ENCODE peak calls at places on chromosomes 4 and X, in six cellular contexts. One of them, this sample, is unnamed.

GRCh38 chr4:55080174-55080865 is 45.1 kb downstream of the KDR start:
- DNase-seq in anterior cingulate cortex: no peak
- DNase-seq in activated CD4-positive, alpha-beta T cell treated with anti-CD3 and anti-CD28 coated beads for 1 hour: no peak
- DNase-seq in RWPE1: no peak
- DNase-seq in GM10248: no peak
- DNase-seq in HFFc6: peak; percentile 4
- DNase-seq in this sample: no peak

GRCh38 chrX:31333181-31333831 is 261.5 kb upstream of the FTHL17 start:
- DNase-seq in anterior cingulate cortex: no peak
- DNase-seq in HFFc6: peak; percentile 60
- DNase-seq in GM10248: no peak
- DNase-seq in RWPE1: peak; percentile 36
- DNase-seq in activated CD4-positive, alpha-beta T cell treated with anti-CD3 and anti-CD28 coated beads for 1 hour: no peak
- DNase-seq in this sample: no peak

GRCh38 chr4:110163327-110164070 is 34.9 kb downstream of the ELOVL6 start:
- DNase-seq in activated CD4-positive, alpha-beta T cell treated with anti-CD3 and anti-CD28 coated beads for 1 hour: no peak
- DNase-seq in HFFc6: peak; percentile 93
- DNase-seq in anterior cingulate cortex: no peak
- DNase-seq in GM10248: no peak
- DNase-seq in RWPE1: peak; percentile 59
- DNase-seq in this sample: no peak

GRCh38 chrX:30961387-30961786 is 72.3 kb upstream of the TAB3 start:
- DNase-seq in anterior cingulate cortex: no peak
- DNase-seq in HFFc6: no peak
- DNase-seq in RWPE1: no peak
- DNase-seq in GM10248: no peak
- DNase-seq in activated CD4-positive, alpha-beta T cell treated with anti-CD3 and anti-CD28 coated beads for 1 hour: no peak
- DNase-seq in this sample: no peak

GRCh38 chrX:106670631-106671030 is 55.9 kb upstream of the RNF128 start:
- DNase-seq in GM10248: no peak
- DNase-seq in activated CD4-positive, alpha-beta T cell treated with anti-CD3 and anti-CD28 coated beads for 1 hour: no peak
- DNase-seq in HFFc6: peak; percentile 13
- DNase-seq in RWPE1: no peak
- DNase-seq in anterior cingulate cortex: no peak
- DNase-seq in this sample: no peak

GRCh38 chr4:164997324-164997723 is 19.9 kb upstream of the TRIM61 start:
- DNase-seq in RWPE1: peak; percentile 29
- DNase-seq in anterior cingulate cortex: no peak
- DNase-seq in HFFc6: no peak
- DNase-seq in GM10248: no peak
- DNase-seq in activated CD4-positive, alpha-beta T cell treated with anti-CD3 and anti-CD28 coated beads for 1 hour: no peak
- DNase-seq in this sample: no peak

GRCh38 chr4:83110222-83110945 is 4.1 kb downstream of the PLAC8 start:
- DNase-seq in activated CD4-positive, alpha-beta T cell treated with anti-CD3 and anti-CD28 coated beads for 1 hour: peak; percentile 81
- DNase-seq in HFFc6: peak; percentile 70
- DNase-seq in RWPE1: peak; percentile 60
- DNase-seq in GM10248: peak; percentile 83
- DNase-seq in anterior cingulate cortex: peak; percentile 19
- DNase-seq in this sample: peak; percentile 84

GRCh38 chrX:56783996-56784620 is 55.1 kb downstream of the NBDY start:
- DNase-seq in anterior cingulate cortex: no peak
- DNase-seq in GM10248: no peak
- DNase-seq in RWPE1: no peak
- DNase-seq in HFFc6: no peak
- DNase-seq in activated CD4-positive, alpha-beta T cell treated with anti-CD3 and anti-CD28 coated beads for 1 hour: no peak
- DNase-seq in this sample: no peak

GRCh38 chr4:101621120-101621519 is 169.4 kb upstream of the BANK1 start:
- DNase-seq in GM10248: no peak
- DNase-seq in anterior cingulate cortex: no peak
- DNase-seq in HFFc6: peak; percentile 14
- DNase-seq in activated CD4-positive, alpha-beta T cell treated with anti-CD3 and anti-CD28 coated beads for 1 hour: no peak
- DNase-seq in RWPE1: no peak
- DNase-seq in this sample: no peak

GRCh38 chr4:24611575-24611974 is 27.2 kb upstream of the DHX15 start:
- DNase-seq in RWPE1: no peak
- DNase-seq in activated CD4-positive, alpha-beta T cell treated with anti-CD3 and anti-CD28 coated beads for 1 hour: no peak
- DNase-seq in anterior cingulate cortex: no peak
- DNase-seq in GM10248: no peak
- DNase-seq in HFFc6: no peak
- DNase-seq in this sample: no peak

GRCh38 chr4:114384629-114385028 is 214.0 kb upstream of the UGT8 start:
- DNase-seq in HFFc6: peak; percentile 31
- DNase-seq in anterior cingulate cortex: no peak
- DNase-seq in GM10248: no peak
- DNase-seq in RWPE1: no peak
- DNase-seq in activated CD4-positive, alpha-beta T cell treated with anti-CD3 and anti-CD28 coated beads for 1 hour: no peak
- DNase-seq in this sample: no peak

GRCh38 chrX:46569621-46570020 is 3.9 kb upstream of the CHST7 start:
- DNase-seq in HFFc6: no peak
- DNase-seq in anterior cingulate cortex: no peak
- DNase-seq in GM10248: no peak
- DNase-seq in RWPE1: no peak
- DNase-seq in activated CD4-positive, alpha-beta T cell treated with anti-CD3 and anti-CD28 coated beads for 1 hour: no peak
- DNase-seq in this sample: no peak

GRCh38 chr4:20262221-20262620 is 10.5 kb downstream of the SLIT2 start:
- DNase-seq in activated CD4-positive, alpha-beta T cell treated with anti-CD3 and anti-CD28 coated beads for 1 hour: no peak
- DNase-seq in anterior cingulate cortex: no peak
- DNase-seq in RWPE1: no peak
- DNase-seq in HFFc6: no peak
- DNase-seq in GM10248: no peak
- DNase-seq in this sample: no peak

GRCh38 chr4:94635172-94635571 is 122.6 kb upstream of the BMPR1B start:
- DNase-seq in RWPE1: no peak
- DNase-seq in activated CD4-positive, alpha-beta T cell treated with anti-CD3 and anti-CD28 coated beads for 1 hour: no peak
- DNase-seq in anterior cingulate cortex: no peak
- DNase-seq in HFFc6: peak; percentile 53
- DNase-seq in GM10248: no peak
- DNase-seq in this sample: no peak

GRCh38 chrX:109773374-109773773 is 40.3 kb upstream of the ACSL4 start:
- DNase-seq in HFFc6: no peak
- DNase-seq in GM10248: no peak
- DNase-seq in RWPE1: no peak
- DNase-seq in anterior cingulate cortex: no peak
- DNase-seq in activated CD4-positive, alpha-beta T cell treated with anti-CD3 and anti-CD28 coated beads for 1 hour: no peak
- DNase-seq in this sample: no peak

GRCh38 chr4:150242820-150243458 is 164.7 kb downstream of the DCLK2 start:
- DNase-seq in anterior cingulate cortex: no peak
- DNase-seq in HFFc6: peak; percentile 45
- DNase-seq in GM10248: peak; percentile 53
- DNase-seq in activated CD4-positive, alpha-beta T cell treated with anti-CD3 and anti-CD28 coated beads for 1 hour: no peak
- DNase-seq in RWPE1: peak; percentile 36
- DNase-seq in this sample: no peak

GRCh38 chr4:8050555-8051206 is 107.9 kb downstream of the ABLIM2 start:
- DNase-seq in activated CD4-positive, alpha-beta T cell treated with anti-CD3 and anti-CD28 coated beads for 1 hour: no peak
- DNase-seq in RWPE1: no peak
- DNase-seq in anterior cingulate cortex: peak; percentile 58
- DNase-seq in HFFc6: no peak
- DNase-seq in GM10248: no peak
- DNase-seq in this sample: no peak

GRCh38 chrX:110293658-110294453 is 24.0 kb downstream of the AMMECR1 start:
- DNase-seq in RWPE1: no peak
- DNase-seq in HFFc6: no peak
- DNase-seq in anterior cingulate cortex: no peak
- DNase-seq in GM10248: no peak
- DNase-seq in activated CD4-positive, alpha-beta T cell treated with anti-CD3 and anti-CD28 coated beads for 1 hour: no peak
- DNase-seq in this sample: no peak

GRCh38 chr4:96099031-96099430 is 259.1 kb downstream of the PDHA2 start:
- DNase-seq in HFFc6: no peak
- DNase-seq in GM10248: no peak
- DNase-seq in RWPE1: no peak
- DNase-seq in activated CD4-positive, alpha-beta T cell treated with anti-CD3 and anti-CD28 coated beads for 1 hour: no peak
- DNase-seq in anterior cingulate cortex: no peak
- DNase-seq in this sample: no peak

GRCh38 chr4:143351149-143351691 is 14.5 kb downstream of the GAB1 start:
- DNase-seq in HFFc6: no peak
- DNase-seq in anterior cingulate cortex: no peak
- DNase-seq in GM10248: no peak
- DNase-seq in RWPE1: no peak
- DNase-seq in activated CD4-positive, alpha-beta T cell treated with anti-CD3 and anti-CD28 coated beads for 1 hour: no peak
- DNase-seq in this sample: no peak

GRCh38 chrX:21382715-21383114 is 8.5 kb downstream of the CNKSR2 start:
- DNase-seq in HFFc6: no peak
- DNase-seq in activated CD4-positive, alpha-beta T cell treated with anti-CD3 and anti-CD28 coated beads for 1 hour: no peak
- DNase-seq in GM10248: no peak
- DNase-seq in anterior cingulate cortex: no peak
- DNase-seq in RWPE1: no peak
- DNase-seq in this sample: no peak

GRCh38 chrX:9482408-9482807 is 17.6 kb downstream of the TBL1X start:
- DNase-seq in activated CD4-positive, alpha-beta T cell treated with anti-CD3 and anti-CD28 coated beads for 1 hour: no peak
- DNase-seq in anterior cingulate cortex: no peak
- DNase-seq in GM10248: no peak
- DNase-seq in RWPE1: peak; percentile 3
- DNase-seq in HFFc6: no peak
- DNase-seq in this sample: no peak

GRCh38 chr4:118968006-118968405 is 79.4 kb downstream of the SYNPO2 start:
- DNase-seq in anterior cingulate cortex: peak; percentile 8
- DNase-seq in HFFc6: peak; percentile 64
- DNase-seq in RWPE1: no peak
- DNase-seq in GM10248: peak; percentile 62
- DNase-seq in activated CD4-positive, alpha-beta T cell treated with anti-CD3 and anti-CD28 coated beads for 1 hour: no peak
- DNase-seq in this sample: no peak

GRCh38 chr4:128574706-128575105 is 234.8 kb upstream of the JADE1 start:
- DNase-seq in GM10248: peak; percentile 70
- DNase-seq in RWPE1: no peak
- DNase-seq in anterior cingulate cortex: peak; percentile 79
- DNase-seq in activated CD4-positive, alpha-beta T cell treated with anti-CD3 and anti-CD28 coated beads for 1 hour: peak; percentile 20
- DNase-seq in HFFc6: peak; percentile 44
- DNase-seq in this sample: peak; percentile 46

GRCh38 chr4:25792843-25793242 is 69.9 kb downstream of the SEL1L3 start:
- DNase-seq in activated CD4-positive, alpha-beta T cell treated with anti-CD3 and anti-CD28 coated beads for 1 hour: no peak
- DNase-seq in GM10248: no peak
- DNase-seq in anterior cingulate cortex: no peak
- DNase-seq in RWPE1: no peak
- DNase-seq in HFFc6: no peak
- DNase-seq in this sample: no peak

GRCh38 chr4:182265881-182266280 is 22.7 kb downstream of the TENM3 start:
- DNase-seq in GM10248: no peak
- DNase-seq in HFFc6: no peak
- DNase-seq in RWPE1: no peak
- DNase-seq in activated CD4-positive, alpha-beta T cell treated with anti-CD3 and anti-CD28 coated beads for 1 hour: no peak
- DNase-seq in anterior cingulate cortex: no peak
- DNase-seq in this sample: no peak

GRCh38 chr4:2694691-2695090 is 61.4 kb downstream of the TNIP2 start:
- DNase-seq in GM10248: no peak
- DNase-seq in anterior cingulate cortex: no peak
- DNase-seq in RWPE1: no peak
- DNase-seq in HFFc6: no peak
- DNase-seq in activated CD4-positive, alpha-beta T cell treated with anti-CD3 and anti-CD28 coated beads for 1 hour: no peak
- DNase-seq in this sample: no peak

GRCh38 chrX:11351375-11352295 is 58.4 kb downstream of the AMELX start:
- DNase-seq in GM10248: no peak
- DNase-seq in anterior cingulate cortex: no peak
- DNase-seq in activated CD4-positive, alpha-beta T cell treated with anti-CD3 and anti-CD28 coated beads for 1 hour: no peak
- DNase-seq in HFFc6: peak; percentile 64
- DNase-seq in RWPE1: no peak
- DNase-seq in this sample: no peak

GRCh38 chr4:101155859-101156430 is 191.4 kb downstream of the PPP3CA start:
- DNase-seq in activated CD4-positive, alpha-beta T cell treated with anti-CD3 and anti-CD28 coated beads for 1 hour: no peak
- DNase-seq in GM10248: no peak
- DNase-seq in anterior cingulate cortex: no peak
- DNase-seq in RWPE1: no peak
- DNase-seq in HFFc6: no peak
- DNase-seq in this sample: no peak

GRCh38 chrX:13159886-13160285 is 115.5 kb upstream of the FAM9C start:
- DNase-seq in anterior cingulate cortex: no peak
- DNase-seq in RWPE1: no peak
- DNase-seq in activated CD4-positive, alpha-beta T cell treated with anti-CD3 and anti-CD28 coated beads for 1 hour: no peak
- DNase-seq in HFFc6: no peak
- DNase-seq in GM10248: no peak
- DNase-seq in this sample: no peak

GRCh38 chrX:71320126-71320525 is 18.6 kb downstream of the ITGB1BP2 start:
- DNase-seq in GM10248: no peak
- DNase-seq in activated CD4-positive, alpha-beta T cell treated with anti-CD3 and anti-CD28 coated beads for 1 hour: no peak
- DNase-seq in anterior cingulate cortex: no peak
- DNase-seq in RWPE1: no peak
- DNase-seq in HFFc6: no peak
- DNase-seq in this sample: no peak

GRCh38 chrX:66638591-66639500 is at the start of gene EDA2R:
- DNase-seq in GM10248: peak; percentile 68
- DNase-seq in HFFc6: peak; percentile 88
- DNase-seq in RWPE1: peak; percentile 65
- DNase-seq in activated CD4-positive, alpha-beta T cell treated with anti-CD3 and anti-CD28 coated beads for 1 hour: no peak
- DNase-seq in anterior cingulate cortex: peak; percentile 0
- DNase-seq in this sample: no peak

GRCh38 chrX:30665471-30665870 is 12.2 kb downstream of the GK start:
- DNase-seq in GM10248: no peak
- DNase-seq in HFFc6: no peak
- DNase-seq in RWPE1: no peak
- DNase-seq in activated CD4-positive, alpha-beta T cell treated with anti-CD3 and anti-CD28 coated beads for 1 hour: no peak
- DNase-seq in anterior cingulate cortex: no peak
- DNase-seq in this sample: no peak